ENCODE peak calls at places on chromosomes 6 and 20, in seven cellular contexts. One of them, this sample, is unnamed.

GRCh38 chr20:1632228-1632577 is 12.4 kb upstream of the SIRPB1 start:
- DNase-seq in mesothelial cell of epicardium: no peak
- DNase-seq in non-pigmented ciliary epithelial cell: no peak
- DNase-seq in NCI-H1417: no peak
- DNase-seq in astrocyte of the spinal cord: no peak
- DNase-seq in activated CD8-positive, alpha-beta memory T cell treated with anti-CD3 and anti-CD28 coated beads for 48 hours: no peak
- DNase-seq in type B pancreatic cell: no peak
- DNase-seq in this sample: no peak

GRCh38 chr6:129732034-129732433 is 22.1 kb upstream of the ARHGAP18 start:
- DNase-seq in mesothelial cell of epicardium: no peak
- DNase-seq in non-pigmented ciliary epithelial cell: no peak
- DNase-seq in NCI-H1417: no peak
- DNase-seq in astrocyte of the spinal cord: no peak
- DNase-seq in activated CD8-positive, alpha-beta memory T cell treated with anti-CD3 and anti-CD28 coated beads for 48 hours: no peak
- DNase-seq in type B pancreatic cell: no peak
- DNase-seq in this sample: no peak

GRCh38 chr6:102619585-102619984 is 1226.1 kb downstream of the GRIK2 start:
- DNase-seq in mesothelial cell of epicardium: no peak
- DNase-seq in non-pigmented ciliary epithelial cell: no peak
- DNase-seq in NCI-H1417: peak; percentile 10
- DNase-seq in astrocyte of the spinal cord: peak; percentile 8
- DNase-seq in activated CD8-positive, alpha-beta memory T cell treated with anti-CD3 and anti-CD28 coated beads for 48 hours: no peak
- DNase-seq in type B pancreatic cell: no peak
- DNase-seq in this sample: no peak

GRCh38 chr6:2818593-2818992 is 23.1 kb downstream of the SERPINB1 start:
- DNase-seq in mesothelial cell of epicardium: no peak
- DNase-seq in non-pigmented ciliary epithelial cell: no peak
- DNase-seq in NCI-H1417: no peak
- DNase-seq in astrocyte of the spinal cord: peak; percentile 65
- DNase-seq in activated CD8-positive, alpha-beta memory T cell treated with anti-CD3 and anti-CD28 coated beads for 48 hours: no peak
- DNase-seq in type B pancreatic cell: no peak
- DNase-seq in this sample: no peak

GRCh38 chr6:130362128-130362527 is 3.7 kb upstream of the TMEM200A start:
- DNase-seq in mesothelial cell of epicardium: no peak
- DNase-seq in non-pigmented ciliary epithelial cell: no peak
- DNase-seq in NCI-H1417: no peak
- DNase-seq in astrocyte of the spinal cord: no peak
- DNase-seq in activated CD8-positive, alpha-beta memory T cell treated with anti-CD3 and anti-CD28 coated beads for 48 hours: no peak
- DNase-seq in type B pancreatic cell: no peak
- DNase-seq in this sample: no peak

GRCh38 chr6:126531840-126532239 is 191.9 kb downstream of the CENPW start:
- DNase-seq in mesothelial cell of epicardium: no peak
- DNase-seq in non-pigmented ciliary epithelial cell: no peak
- DNase-seq in NCI-H1417: no peak
- DNase-seq in astrocyte of the spinal cord: no peak
- DNase-seq in activated CD8-positive, alpha-beta memory T cell treated with anti-CD3 and anti-CD28 coated beads for 48 hours: no peak
- DNase-seq in type B pancreatic cell: no peak
- DNase-seq in this sample: no peak

GRCh38 chr6:38432479-38432878 is 207.2 kb downstream of the BTBD9 start:
- DNase-seq in mesothelial cell of epicardium: no peak
- DNase-seq in non-pigmented ciliary epithelial cell: no peak
- DNase-seq in NCI-H1417: no peak
- DNase-seq in astrocyte of the spinal cord: no peak
- DNase-seq in activated CD8-positive, alpha-beta memory T cell treated with anti-CD3 and anti-CD28 coated beads for 48 hours: no peak
- DNase-seq in type B pancreatic cell: no peak
- DNase-seq in this sample: no peak

GRCh38 chr20:25372584-25373336 is 17.9 kb downstream of the ABHD12 start:
- DNase-seq in mesothelial cell of epicardium: no peak
- DNase-seq in non-pigmented ciliary epithelial cell: peak; percentile 89
- DNase-seq in NCI-H1417: no peak
- DNase-seq in astrocyte of the spinal cord: peak; percentile 95
- DNase-seq in activated CD8-positive, alpha-beta memory T cell treated with anti-CD3 and anti-CD28 coated beads for 48 hours: no peak
- DNase-seq in type B pancreatic cell: no peak
- DNase-seq in this sample: no peak

GRCh38 chr20:36093025-36093803 is 61.3 kb upstream of the EPB41L1 start:
- DNase-seq in mesothelial cell of epicardium: peak; percentile 23
- DNase-seq in non-pigmented ciliary epithelial cell: no peak
- DNase-seq in NCI-H1417: peak; percentile 33
- DNase-seq in astrocyte of the spinal cord: no peak
- DNase-seq in activated CD8-positive, alpha-beta memory T cell treated with anti-CD3 and anti-CD28 coated beads for 48 hours: peak; percentile 3
- DNase-seq in type B pancreatic cell: no peak
- DNase-seq in this sample: no peak

GRCh38 chr6:43773050-43773956 is 3.3 kb downstream of the VEGFA start:
- DNase-seq in mesothelial cell of epicardium: no peak
- DNase-seq in non-pigmented ciliary epithelial cell: no peak
- DNase-seq in NCI-H1417: peak; percentile 11
- DNase-seq in astrocyte of the spinal cord: peak; percentile 17
- DNase-seq in activated CD8-positive, alpha-beta memory T cell treated with anti-CD3 and anti-CD28 coated beads for 48 hours: no peak
- DNase-seq in type B pancreatic cell: no peak
- DNase-seq in this sample: no peak

GRCh38 chr6:131063028-131063763 is at the start of gene EPB41L2:
- DNase-seq in mesothelial cell of epicardium: peak; percentile 83
- DNase-seq in non-pigmented ciliary epithelial cell: no peak
- DNase-seq in NCI-H1417: no peak
- DNase-seq in astrocyte of the spinal cord: peak; percentile 91
- DNase-seq in activated CD8-positive, alpha-beta memory T cell treated with anti-CD3 and anti-CD28 coated beads for 48 hours: peak; percentile 59
- DNase-seq in type B pancreatic cell: peak; percentile 91
- DNase-seq in this sample: no peak

GRCh38 chr6:54515713-54516112 is 207.5 kb downstream of the TINAG start:
- DNase-seq in mesothelial cell of epicardium: no peak
- DNase-seq in non-pigmented ciliary epithelial cell: no peak
- DNase-seq in NCI-H1417: no peak
- DNase-seq in astrocyte of the spinal cord: no peak
- DNase-seq in activated CD8-positive, alpha-beta memory T cell treated with anti-CD3 and anti-CD28 coated beads for 48 hours: no peak
- DNase-seq in type B pancreatic cell: no peak
- DNase-seq in this sample: no peak

GRCh38 chr20:52937701-52938100 is 34.5 kb upstream of the TSHZ2 start:
- DNase-seq in mesothelial cell of epicardium: no peak
- DNase-seq in non-pigmented ciliary epithelial cell: peak; percentile 8
- DNase-seq in NCI-H1417: no peak
- DNase-seq in astrocyte of the spinal cord: peak; percentile 5
- DNase-seq in activated CD8-positive, alpha-beta memory T cell treated with anti-CD3 and anti-CD28 coated beads for 48 hours: no peak
- DNase-seq in type B pancreatic cell: no peak
- DNase-seq in this sample: no peak

GRCh38 chr6:21200056-21200870 is 393.3 kb upstream of the SOX4 start:
- DNase-seq in mesothelial cell of epicardium: no peak
- DNase-seq in non-pigmented ciliary epithelial cell: no peak
- DNase-seq in NCI-H1417: no peak
- DNase-seq in astrocyte of the spinal cord: no peak
- DNase-seq in activated CD8-positive, alpha-beta memory T cell treated with anti-CD3 and anti-CD28 coated beads for 48 hours: no peak
- DNase-seq in type B pancreatic cell: no peak
- DNase-seq in this sample: no peak

GRCh38 chr6:45577836-45578504 is 200.2 kb upstream of the SUPT3H start:
- DNase-seq in mesothelial cell of epicardium: no peak
- DNase-seq in non-pigmented ciliary epithelial cell: no peak
- DNase-seq in NCI-H1417: no peak
- DNase-seq in astrocyte of the spinal cord: peak; percentile 38
- DNase-seq in activated CD8-positive, alpha-beta memory T cell treated with anti-CD3 and anti-CD28 coated beads for 48 hours: no peak
- DNase-seq in type B pancreatic cell: no peak
- DNase-seq in this sample: no peak

GRCh38 chr20:6611911-6612614 is 155.4 kb upstream of the BMP2 start:
- DNase-seq in mesothelial cell of epicardium: no peak
- DNase-seq in non-pigmented ciliary epithelial cell: no peak
- DNase-seq in NCI-H1417: no peak
- DNase-seq in astrocyte of the spinal cord: no peak
- DNase-seq in activated CD8-positive, alpha-beta memory T cell treated with anti-CD3 and anti-CD28 coated beads for 48 hours: no peak
- DNase-seq in type B pancreatic cell: no peak
- DNase-seq in this sample: no peak

GRCh38 chr6:112155900-112156299 is 68.5 kb downstream of the FAM229B start:
- DNase-seq in mesothelial cell of epicardium: no peak
- DNase-seq in non-pigmented ciliary epithelial cell: no peak
- DNase-seq in NCI-H1417: no peak
- DNase-seq in astrocyte of the spinal cord: no peak
- DNase-seq in activated CD8-positive, alpha-beta memory T cell treated with anti-CD3 and anti-CD28 coated beads for 48 hours: no peak
- DNase-seq in type B pancreatic cell: no peak
- DNase-seq in this sample: no peak

GRCh38 chr6:35757461-35758123 is 18.8 kb upstream of the CLPSL2 start:
- DNase-seq in mesothelial cell of epicardium: no peak
- DNase-seq in non-pigmented ciliary epithelial cell: peak; percentile 15
- DNase-seq in NCI-H1417: no peak
- DNase-seq in astrocyte of the spinal cord: peak; percentile 37
- DNase-seq in activated CD8-positive, alpha-beta memory T cell treated with anti-CD3 and anti-CD28 coated beads for 48 hours: no peak
- DNase-seq in type B pancreatic cell: no peak
- DNase-seq in this sample: no peak

GRCh38 chr6:125953502-125953875 is 3.1 kb upstream of the HINT3 start:
- DNase-seq in mesothelial cell of epicardium: no peak
- DNase-seq in non-pigmented ciliary epithelial cell: no peak
- DNase-seq in NCI-H1417: no peak
- DNase-seq in astrocyte of the spinal cord: no peak
- DNase-seq in activated CD8-positive, alpha-beta memory T cell treated with anti-CD3 and anti-CD28 coated beads for 48 hours: no peak
- DNase-seq in type B pancreatic cell: no peak
- DNase-seq in this sample: no peak

GRCh38 chr6:28458577-28458976 is 15.3 kb upstream of the ZSCAN23 start:
- DNase-seq in mesothelial cell of epicardium: no peak
- DNase-seq in non-pigmented ciliary epithelial cell: no peak
- DNase-seq in NCI-H1417: no peak
- DNase-seq in astrocyte of the spinal cord: no peak
- DNase-seq in activated CD8-positive, alpha-beta memory T cell treated with anti-CD3 and anti-CD28 coated beads for 48 hours: no peak
- DNase-seq in type B pancreatic cell: no peak
- DNase-seq in this sample: no peak

GRCh38 chr6:105621564-105622175 is 218.8 kb upstream of the PREP start:
- DNase-seq in mesothelial cell of epicardium: no peak
- DNase-seq in non-pigmented ciliary epithelial cell: no peak
- DNase-seq in NCI-H1417: no peak
- DNase-seq in astrocyte of the spinal cord: no peak
- DNase-seq in activated CD8-positive, alpha-beta memory T cell treated with anti-CD3 and anti-CD28 coated beads for 48 hours: no peak
- DNase-seq in type B pancreatic cell: no peak
- DNase-seq in this sample: no peak

GRCh38 chr6:114863610-114864009 is 520.8 kb upstream of the HS3ST5 start:
- DNase-seq in mesothelial cell of epicardium: no peak
- DNase-seq in non-pigmented ciliary epithelial cell: no peak
- DNase-seq in NCI-H1417: no peak
- DNase-seq in astrocyte of the spinal cord: no peak
- DNase-seq in activated CD8-positive, alpha-beta memory T cell treated with anti-CD3 and anti-CD28 coated beads for 48 hours: no peak
- DNase-seq in type B pancreatic cell: no peak
- DNase-seq in this sample: no peak

GRCh38 chr6:52995913-52996685 is 1.0 kb upstream of the GSTA4 start:
- DNase-seq in mesothelial cell of epicardium: no peak
- DNase-seq in non-pigmented ciliary epithelial cell: peak; percentile 73
- DNase-seq in NCI-H1417: peak; percentile 1
- DNase-seq in astrocyte of the spinal cord: peak; percentile 84
- DNase-seq in activated CD8-positive, alpha-beta memory T cell treated with anti-CD3 and anti-CD28 coated beads for 48 hours: no peak
- DNase-seq in type B pancreatic cell: no peak
- DNase-seq in this sample: no peak

GRCh38 chr20:49484180-49485140 is 2.0 kb upstream of the KCNB1 start:
- DNase-seq in mesothelial cell of epicardium: peak; percentile 80
- DNase-seq in non-pigmented ciliary epithelial cell: peak; percentile 10
- DNase-seq in NCI-H1417: peak; percentile 83
- DNase-seq in astrocyte of the spinal cord: peak; percentile 62
- DNase-seq in activated CD8-positive, alpha-beta memory T cell treated with anti-CD3 and anti-CD28 coated beads for 48 hours: peak; percentile 40
- DNase-seq in type B pancreatic cell: peak; percentile 89
- DNase-seq in this sample: no peak

GRCh38 chr6:37525460-37526357 is 26.0 kb upstream of the CCDC167 start:
- DNase-seq in mesothelial cell of epicardium: no peak
- DNase-seq in non-pigmented ciliary epithelial cell: no peak
- DNase-seq in NCI-H1417: no peak
- DNase-seq in astrocyte of the spinal cord: peak; percentile 29
- DNase-seq in activated CD8-positive, alpha-beta memory T cell treated with anti-CD3 and anti-CD28 coated beads for 48 hours: no peak
- DNase-seq in type B pancreatic cell: no peak
- DNase-seq in this sample: no peak